ENCODE peak calls at places on chromosomes 12 and 14, in seven cellular contexts. T is heart left ventricle, A is IMR-90, L is esophagus squamous epithelium, W is tibial nerve, Y is uterus, G is left lung. F is an unnamed sample. For H3K36me3, the result is how much of the 10 kb centered on the place peaks cover.

GRCh38 chr14:75141967-75142366 is 15.1 kb upstream of the NEK9 start:
- DNase-seq in T (no peak), A (peak), G (no peak), L (no peak), W (no peak), Y (no peak), F (no peak)

GRCh38 chr12:94240171-94240570 is 91.8 kb downstream of the PLXNC1 start:
- DNase-seq in L (no peak), W (no peak), T (no peak), G (no peak), A (no peak), Y (no peak), F (no peak)

GRCh38 chr12:113260636-113261300 is 39.5 kb downstream of the TPCN1 start:
- DNase-seq in W (no peak), A (no peak), G (peak), T (peak), Y (no peak), L (no peak), F (no peak)

GRCh38 chr12:97680751-97681150 is 218.1 kb downstream of the RMST start:
- DNase-seq in Y (no peak), A (no peak), G (no peak), L (no peak), T (no peak), W (no peak), F (no peak)

GRCh38 chr12:95397566-95397965 is 76.4 kb upstream of the METAP2 start:
- DNase-seq in W (no peak), T (no peak), A (no peak), L (no peak), G (no peak), Y (no peak), F (no peak)

GRCh38 chr14:89870335-89870734 is 84.2 kb downstream of the EFCAB11 start:
- DNase-seq in Y (no peak), G (no peak), T (no peak), W (no peak), L (no peak), A (peak), F (no peak)

GRCh38 chr12:82695531-82695930 is 8.8 kb downstream of the TMTC2 start:
- DNase-seq in A (no peak), W (no peak), Y (no peak), T (no peak), G (no peak), L (no peak), F (no peak)

GRCh38 chr12:9106610-9107541 is 8.8 kb downstream of the A2M start:
- DNase-seq in T (no peak), W (no peak), Y (no peak), A (no peak), L (no peak), G (no peak), F (no peak)

GRCh38 chr12:65740873-65741600 is 83.2 kb upstream of the HMGA2 start:
- DNase-seq in Y (peak), G (peak), W (peak), L (no peak), T (peak), A (peak), F (peak)

GRCh38 chr12:99035776-99036175 is 390.7 kb downstream of the APAF1 start:
- DNase-seq in L (no peak), A (no peak), Y (no peak), G (no peak), W (no peak), T (no peak), F (no peak)

GRCh38 chr12:95303476-95303875 is 85.9 kb downstream of the VEZT start:
- DNase-seq in G (no peak), T (no peak), L (no peak), A (peak), Y (no peak), W (no peak), F (no peak)

GRCh38 chr12:64236549-64236948 is 14.5 kb upstream of the KICS2 start:
- DNase-seq in G (no peak), T (no peak), L (no peak), Y (no peak), A (peak), W (no peak), F (no peak)

GRCh38 chr14:76963366-76963765 is 65.1 kb downstream of the IRF2BPL start:
- DNase-seq in W (no peak), A (no peak), T (no peak), L (no peak), Y (no peak), G (no peak), F (no peak)
- H3K27ac ChIP-seq in W (no peak), A (no peak), T (no peak), L (peak), Y (no peak), G (no peak), F (no peak)

DNA sequence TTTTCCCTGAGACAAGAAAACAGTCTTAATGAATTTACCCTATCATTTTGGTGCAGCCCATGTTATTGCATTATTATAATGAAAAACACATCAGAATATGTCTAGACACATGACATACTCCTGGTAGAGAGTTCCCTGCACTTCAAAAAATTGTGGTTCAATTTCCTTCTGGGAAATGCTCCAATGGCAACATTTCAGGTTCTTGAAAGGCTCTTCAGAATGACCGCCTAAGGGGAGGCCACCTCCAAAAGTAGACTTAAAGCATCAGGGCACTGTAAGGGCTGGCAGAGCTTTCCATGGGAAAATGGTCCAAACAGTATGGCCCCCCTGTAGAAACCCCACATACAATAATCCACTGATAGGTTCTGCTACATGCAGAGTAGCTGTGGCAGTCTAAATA is 110.7 kb downstream of the SLC25A21 start:
- DNase-seq in A (no peak), T (no peak), L (no peak), G (no peak), W (no peak), Y (no peak), F (no peak)
- TF ChIP-seq CTCF in A (no peak), T (no peak), L (no peak), G (no peak), W (no peak), Y (no peak), F (no peak)

GRCh38 chr14:55152052-55152753 is 23.2 kb downstream of the LGALS3 start:
- DNase-seq in A (peak), T (no peak), G (no peak), W (no peak), L (no peak), Y (no peak), F (no peak)
- H3K36me3 ChIP-seq in A (under half), T (under half), G (under half), W (under half), L (under half), Y (under half), F (under half)

DNA sequence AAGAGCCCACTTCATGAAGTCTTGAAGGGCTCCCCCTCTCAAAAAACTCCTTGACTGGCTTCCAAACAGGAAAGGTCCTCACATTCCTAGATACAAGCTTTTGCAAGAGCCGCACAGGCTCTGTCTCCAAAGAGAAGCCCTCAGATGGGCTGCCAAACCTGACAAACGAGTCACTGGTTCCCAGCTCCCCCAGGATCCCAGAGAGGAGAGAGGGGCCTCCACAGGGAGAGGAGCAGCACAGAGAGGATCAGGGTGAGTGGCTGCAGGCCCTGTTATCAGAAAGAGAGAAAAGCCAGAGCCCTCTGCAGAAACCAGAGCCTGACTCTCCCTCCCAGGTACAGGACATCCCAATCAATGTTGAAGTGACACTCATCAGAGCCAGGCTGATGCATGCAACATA is 5.8 kb downstream of the NID2 start:
- DNase-seq in Y (peak), T (no peak), W (no peak), L (no peak), G (no peak), A (peak), F (no peak)
- H3K27ac ChIP-seq in Y (peak), T (no peak), W (peak), L (no peak), G (peak), A (peak), F (no peak)